ENCODE peak calls at places on chromosomes 3 and 15, in seven cellular contexts. D is BE2C, G is tibial nerve, Q is NCI-H460, M is LHCN-M2, E is M059J, S is fibroblast of lung. P is an unnamed sample.

GRCh38 chr15:44102675-44103254 is 92.3 kb downstream of the FRMD5 start:
- DNase-seq in D (no peak), G (peak; percentile 10), M (peak; percentile 99), S (peak; percentile 100), Q (no peak), E (peak; percentile 99), P (peak; percentile 99)

GRCh38 chr3:59563072-59563605 is 513.3 kb upstream of the CFAP20DC start:
- DNase-seq in E (peak; percentile 92), Q (no peak), S (peak; percentile 73), M (peak; percentile 35), G (no peak), D (no peak), P (no peak)

GRCh38 chr15:38885477-38885952 is 320.9 kb upstream of the RASGRP1 start:
- DNase-seq in E (peak; percentile 79), M (no peak), Q (no peak), G (no peak), D (no peak), S (no peak), P (no peak)

GRCh38 chr3:45137656-45138181 is 8.5 kb downstream of the CDCP1 start:
- DNase-seq in D (no peak), M (peak; percentile 70), S (peak; percentile 34), Q (no peak), G (no peak), E (peak; percentile 51), P (no peak)

GRCh38 chr15:82680200-82681102 is 29.2 kb downstream of the AP3B2 start:
- DNase-seq in D (peak; percentile 61), Q (peak; percentile 24), G (no peak), E (no peak), M (no peak), S (no peak), P (no peak)

GRCh38 chr3:156251424-156251823 is 131.0 kb downstream of the KCNAB1 start:
- DNase-seq in Q (no peak), M (no peak), S (no peak), G (no peak), E (no peak), D (no peak), P (no peak)

GRCh38 chr15:45123397-45123796 is 6.3 kb downstream of the DUOXA1 start:
- DNase-seq in Q (no peak), M (no peak), G (no peak), E (no peak), D (no peak), S (no peak), P (no peak)

GRCh38 chr15:38635170-38635569 is 70.6 kb upstream of the RASGRP1 start:
- DNase-seq in D (no peak), Q (no peak), E (no peak), M (no peak), S (no peak), G (no peak), P (no peak)

GRCh38 chr15:77107068-77107467 is 36.2 kb upstream of the TSPAN3 start:
- DNase-seq in M (peak; percentile 25), E (no peak), G (peak; percentile 30), S (no peak), D (peak; percentile 40), Q (no peak), P (peak; percentile 27)

GRCh38 chr3:177633671-177634207 is 436.5 kb upstream of the TBL1XR1 start:
- DNase-seq in G (no peak), Q (peak; percentile 42), M (peak; percentile 80), D (no peak), S (peak; percentile 88), E (peak; percentile 88), P (peak; percentile 68)

GRCh38 chr3:147113293-147114045 is 292.9 kb downstream of the ZIC4 start:
- DNase-seq in E (peak; percentile 83), S (peak; percentile 97), Q (no peak), M (peak; percentile 93), D (no peak), G (no peak), P (peak; percentile 81)

GRCh38 chr3:111963424-111963823 is 15.4 kb upstream of the ABHD10 start:
- DNase-seq in D (no peak), E (peak; percentile 90), S (peak; percentile 76), G (no peak), Q (no peak), M (peak; percentile 86), P (peak; percentile 56)

GRCh38 chr3:183688869-183689268 is 8.7 kb upstream of the YEATS2 start:
- DNase-seq in G (no peak), E (no peak), D (no peak), M (peak; percentile 7), S (no peak), Q (no peak), P (no peak)

GRCh38 chr15:59835801-59836200 is 146.7 kb upstream of the BNIP2 start:
- DNase-seq in D (no peak), E (no peak), S (no peak), Q (no peak), G (no peak), M (no peak), P (no peak)

GRCh38 chr3:176174060-176174459 is 1023.2 kb downstream of the TBL1XR1 start:
- DNase-seq in G (no peak), D (no peak), S (no peak), M (no peak), Q (no peak), E (no peak), P (no peak)

GRCh38 chr3:151753846-151754245 is 20.1 kb downstream of the AADACL2 start:
- DNase-seq in G (no peak), S (no peak), E (peak; percentile 51), D (no peak), M (no peak), Q (no peak), P (no peak)

GRCh38 chr3:170107926-170108325 is 70.1 kb downstream of the GPR160 start:
- DNase-seq in G (no peak), E (no peak), S (peak; percentile 7), M (no peak), Q (no peak), D (no peak), P (no peak)

GRCh38 chr3:122800838-122801237 is 6.0 kb downstream of the SLC49A4 start:
- DNase-seq in D (no peak), S (no peak), E (no peak), Q (no peak), M (no peak), G (no peak), P (no peak)

GRCh38 chr3:3127432-3128010 is 781 bp downstream of the TRNT1 start:
- DNase-seq in S (peak; percentile 18), G (peak; percentile 28), E (no peak), Q (peak; percentile 7), D (no peak), M (peak; percentile 10), P (no peak)

GRCh38 chr3:114867359-114867758 is 279.7 kb downstream of the ZBTB20 start:
- DNase-seq in S (no peak), E (no peak), D (no peak), Q (no peak), M (no peak), G (no peak), P (no peak)

GRCh38 chr3:138833908-138834358 is 795 bp downstream of the PIK3CB start:
- DNase-seq in S (peak; percentile 23), D (no peak), Q (peak; percentile 1), G (peak; percentile 11), M (peak; percentile 19), E (no peak), P (peak; percentile 16)

GRCh38 chr3:197297020-197297419 is 1.4 kb downstream of the DLG1 start:
- DNase-seq in S (no peak), D (no peak), G (no peak), Q (no peak), M (no peak), E (peak; percentile 39), P (no peak)

GRCh38 chr3:58742239-58742638 is 75.7 kb upstream of the FAM3D start:
- DNase-seq in M (no peak), D (no peak), Q (no peak), E (no peak), G (no peak), S (no peak), P (no peak)

GRCh38 chr15:71337197-71337845 is 222.1 kb downstream of the THSD4 start:
- DNase-seq in D (no peak), E (peak; percentile 82), S (peak; percentile 64), M (no peak), Q (no peak), G (no peak), P (no peak)

P was measured in brain microvascular endothelial cell.